ENCODE peak calls at places on chromosome 9, in six cellular contexts. M, L, A, B, T and H are unnamed samples.
A peak's percentile ranks its signal among the peaks of the same experiment; 100 is the strongest.

GRCh38 chr9:109817846-109818472 is 38.0 kb downstream of the PALM2AKAP2 start:
- DNase-seq in M (peak; percentile 45), L (peak; percentile 95), A (peak; percentile 78), B (peak; percentile 90), T (peak; percentile 35), H (no peak)

GRCh38 chr9:20376042-20376441 is 246.3 kb downstream of the MLLT3 start:
- DNase-seq in M (no peak), L (no peak), A (no peak), B (no peak), T (no peak), H (no peak)

GRCh38 chr9:79809931-79810330 is 238.2 kb downstream of the TLE4 start:
- DNase-seq in M (no peak), L (peak; percentile 77), A (no peak), B (no peak), T (no peak), H (no peak)

GRCh38 chr9:13992136-13992798 is 321.7 kb downstream of the NFIB start:
- DNase-seq in M (no peak), L (no peak), A (no peak), B (no peak), T (no peak), H (no peak)

GRCh38 chr9:131337131-131337848 is 47.8 kb downstream of the PLPP7 start:
- DNase-seq in M (no peak), L (no peak), A (no peak), B (no peak), T (no peak), H (no peak)

GRCh38 chr9:26856413-26857032 is 36.1 kb downstream of the CAAP1 start:
- DNase-seq in M (peak; percentile 21), L (no peak), A (no peak), B (peak; percentile 48), T (no peak), H (no peak)

GRCh38 chr9:85420750-85421149 is 321.0 kb downstream of the AGTPBP1 start:
- DNase-seq in M (peak; percentile 22), L (no peak), A (no peak), B (no peak), T (no peak), H (no peak)

GRCh38 chr9:121692606-121693505 is 41.4 kb downstream of the DAB2IP start:
- DNase-seq in M (no peak), L (peak; percentile 77), A (no peak), B (peak; percentile 71), T (no peak), H (no peak)

GRCh38 chr9:86893811-86894490 is 53.4 kb downstream of the GAS1 start:
- DNase-seq in M (no peak), L (no peak), A (no peak), B (no peak), T (no peak), H (no peak)

GRCh38 chr9:69236188-69236587 is 62.1 kb downstream of the TJP2 start:
- DNase-seq in M (no peak), L (no peak), A (no peak), B (no peak), T (no peak), H (no peak)

GRCh38 chr9:98182069-98182820 is 10.2 kb downstream of the CORO2A start:
- DNase-seq in M (no peak), L (no peak), A (no peak), B (no peak), T (no peak), H (no peak)

GRCh38 chr9:96751815-96752214 is 26.1 kb downstream of the ZNF510 start:
- DNase-seq in M (no peak), L (no peak), A (no peak), B (no peak), T (no peak), H (no peak)
- H3K9me3 ChIP-seq in M (peaks cover 10% of the 10 kb centered on the region), L (peaks cover 14% of the 10 kb centered on the region), A (peaks cover 83% of the 10 kb centered on the region), B (peaks cover 7% of the 10 kb centered on the region), T (peaks cover 5% of the 10 kb centered on the region), H (peaks cover 46% of the 10 kb centered on the region)

GRCh38 chr9:125894566-125894965 is 147.4 kb downstream of the PBX3 start:
- DNase-seq in M (no peak), L (no peak), A (no peak), B (no peak), T (no peak), H (no peak)
- H3K4me1 ChIP-seq in M (no peaks in the 10 kb centered on the region), L (no peaks in the 10 kb centered on the region), A (no peaks in the 10 kb centered on the region), B (peaks cover 29% of the 10 kb centered on the region), T (peaks cover 7% of the 10 kb centered on the region), H (no peaks in the 10 kb centered on the region)

DNA sequence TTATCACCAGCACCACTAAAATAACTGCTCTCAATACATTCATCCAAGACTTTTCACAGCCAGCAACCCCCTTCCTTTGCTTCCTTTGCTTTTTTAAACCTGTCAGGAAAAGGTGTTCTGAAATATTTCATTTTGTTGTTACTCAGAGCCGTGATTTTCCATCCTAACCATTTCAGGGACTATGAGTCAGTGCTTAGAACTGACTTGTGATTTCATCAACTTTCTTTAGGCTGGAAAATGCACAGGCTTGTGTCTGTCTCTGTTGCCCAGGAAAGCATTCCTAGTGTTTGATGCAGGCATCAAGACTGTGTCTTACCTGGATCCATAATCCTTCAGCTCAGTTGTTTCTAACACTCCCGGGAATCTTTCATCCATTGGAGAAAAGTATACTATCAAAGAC is 805.6 kb downstream of the BRINP1 start:
- DNase-seq in M (no peak), L (no peak), A (no peak), B (no peak), T (no peak), H (no peak)
- H3K9me3 ChIP-seq in M (no peaks in the 10 kb centered on the region), L (no peaks in the 10 kb centered on the region), A (no peaks in the 10 kb centered on the region), B (no peaks in the 10 kb centered on the region), T (no peaks in the 10 kb centered on the region), H (no peaks in the 10 kb centered on the region)

GRCh38 chr9:116234091-116234490 is 80.5 kb downstream of the PAPPA start:
- DNase-seq in M (no peak), L (peak; percentile 93), A (no peak), B (no peak), T (no peak), H (no peak)

GRCh38 chr9:116233160-116233530 is 79.6 kb downstream of the PAPPA start:
- DNase-seq in M (no peak), L (peak; percentile 18), A (no peak), B (no peak), T (no peak), H (no peak)

GRCh38 chr9:116230233-116230632 is 76.6 kb downstream of the PAPPA start:
- DNase-seq in M (no peak), L (no peak), A (no peak), B (no peak), T (no peak), H (no peak)

GRCh38 chr9:116237456-116237855 is 83.9 kb downstream of the PAPPA start:
- DNase-seq in M (no peak), L (no peak), A (no peak), B (no peak), T (no peak), H (no peak)

DNA sequence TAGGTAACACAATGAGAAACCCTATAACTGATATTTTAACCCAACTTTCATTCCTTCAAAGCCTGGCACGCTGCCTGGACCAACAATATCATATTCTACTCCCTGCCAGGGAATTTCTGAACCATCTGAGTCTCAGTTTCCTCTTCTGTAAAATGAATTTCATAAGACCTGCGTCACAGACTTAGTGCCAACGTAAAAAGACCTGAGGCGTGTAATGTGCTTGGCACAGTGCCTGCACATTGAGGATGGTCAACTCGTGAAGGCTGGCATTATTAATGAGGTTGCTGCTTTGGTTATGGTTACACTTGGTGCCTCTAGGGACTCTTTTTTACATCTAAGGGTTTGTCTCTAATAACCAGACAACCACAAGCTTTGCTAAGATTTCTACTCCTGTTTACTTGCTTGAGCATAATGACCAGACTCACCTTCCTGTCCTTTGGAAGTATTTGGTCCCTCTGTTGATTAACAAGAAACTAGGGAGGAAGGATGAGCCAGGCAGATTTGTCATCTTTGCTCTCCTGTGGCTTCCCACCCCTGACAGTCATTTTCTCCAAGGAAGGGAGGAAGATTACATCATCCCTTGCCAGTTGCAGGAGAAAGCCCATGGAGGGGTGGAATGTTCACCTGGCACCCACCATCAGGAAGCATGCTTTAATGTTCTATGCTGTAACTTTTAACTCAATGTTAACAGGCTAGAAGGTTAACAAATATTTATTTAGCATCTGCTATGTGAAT is 79.0 kb downstream of the PAPPA start:
- DNase-seq in M (no peak), L (peak; percentile 16), A (no peak), B (no peak), T (no peak), H (no peak)
- H3K4me1 ChIP-seq in M (no peaks in the 10 kb centered on the region), L (peaks cover 31% of the 10 kb centered on the region), A (no peaks in the 10 kb centered on the region), B (no peaks in the 10 kb centered on the region), T (no peaks in the 10 kb centered on the region), H (no peaks in the 10 kb centered on the region)

DNA sequence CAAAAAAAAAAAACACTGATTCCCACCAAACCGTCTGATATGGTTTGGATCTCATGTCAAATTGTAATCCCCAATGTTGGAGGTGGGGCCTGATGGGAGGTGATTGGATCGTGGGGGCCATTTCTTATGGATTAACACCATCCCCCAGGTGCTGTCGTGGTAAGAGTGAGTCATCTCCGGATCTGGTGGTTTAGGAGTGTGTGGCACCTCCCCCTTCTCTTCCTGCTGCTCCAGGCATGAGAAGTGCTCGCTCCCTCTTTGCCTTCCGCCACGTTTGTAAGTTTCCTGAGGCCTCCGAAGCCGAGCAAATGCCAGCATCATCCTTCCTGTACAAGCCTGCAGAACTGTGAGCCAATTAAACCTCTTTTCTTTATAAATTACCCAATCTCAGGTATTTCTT is 45.2 kb downstream of the HSD17B3 start:
- DNase-seq in M (no peak), L (no peak), A (no peak), B (no peak), T (no peak), H (no peak)
- H3K9me3 ChIP-seq in M (no peaks in the 10 kb centered on the region), L (no peaks in the 10 kb centered on the region), A (no peaks in the 10 kb centered on the region), B (no peaks in the 10 kb centered on the region), T (no peaks in the 10 kb centered on the region), H (no peaks in the 10 kb centered on the region)